ENCODE peak calls at places on chromosomes 16 and 17, in seven cellular contexts. Y is colonic mucosa, S is A549, Q is psoas muscle, M is heart left ventricle, W is esophagus muscularis mucosa, V is GM12865. G is an unnamed sample.

GRCh38 chr16:6947291-6947690 is 385.4 kb upstream of the RBFOX1 start:
- DNase-seq in Y (no peak), S (no peak), Q (no peak), M (no peak), W (no peak), V (no peak), G (no peak)

GRCh38 chr17:30433514-30433913 is 43.7 kb upstream of the GOSR1 start:
- DNase-seq in Y (no peak), S (peak), Q (no peak), M (no peak), W (no peak), V (no peak), G (peak)

GRCh38 chr16:88357306-88358032 is 25.3 kb upstream of the ZNF469 start:
- DNase-seq in Y (no peak), S (no peak), Q (peak), M (peak), W (no peak), V (no peak), G (peak)

GRCh38 chr16:65745-66144 is 6.7 kb downstream of the RHBDF1 start:
- DNase-seq in Y (peak), S (peak), Q (peak), M (peak), W (peak), V (peak), G (peak)

GRCh38 chr17:66841328-66841727 is 6.4 kb downstream of the CACNG5 start:
- DNase-seq in Y (no peak), S (no peak), Q (no peak), M (no peak), W (no peak), V (no peak), G (no peak)

GRCh38 chr17:5584383-5584951 is at the start of gene NLRP1:
- DNase-seq in Y (peak), S (peak), Q (peak), M (peak), W (peak), V (peak), G (peak)

GRCh38 chr16:88886915-88887521 is 20.6 kb upstream of the PABPN1L start:
- DNase-seq in Y (peak), S (no peak), Q (peak), M (peak), W (peak), V (no peak), G (no peak)

GRCh38 chr17:78226752-78227454 is 4.5 kb upstream of the TMEM235 start:
- DNase-seq in Y (peak), S (no peak), Q (no peak), M (no peak), W (no peak), V (no peak), G (no peak)

GRCh38 chr17:53058031-53058430 is 764.7 kb upstream of the KIF2B start:
- DNase-seq in Y (no peak), S (no peak), Q (no peak), M (no peak), W (no peak), V (no peak), G (no peak)

GRCh38 chr17:73184133-73184993 is 8.5 kb upstream of the COG1 start:
- DNase-seq in Y (no peak), S (no peak), Q (no peak), M (no peak), W (no peak), V (no peak), G (peak)

GRCh38 chr16:75311383-75311938 is 60.0 kb upstream of the BCAR1 start:
- DNase-seq in Y (no peak), S (no peak), Q (no peak), M (no peak), W (no peak), V (no peak), G (no peak)

GRCh38 chr17:35514561-35514960 is 22.9 kb downstream of the SLFN12L start:
- DNase-seq in Y (no peak), S (peak), Q (no peak), M (no peak), W (no peak), V (no peak), G (no peak)

GRCh38 chr16:48013476-48013875 is 142.3 kb downstream of the ABCC12 start:
- DNase-seq in Y (no peak), S (no peak), Q (no peak), M (no peak), W (peak), V (no peak), G (no peak)

GRCh38 chr16:84753412-84754325 is 53.9 kb downstream of the USP10 start:
- DNase-seq in Y (no peak), S (no peak), Q (no peak), M (no peak), W (no peak), V (peak), G (no peak)

GRCh38 chr16:4116328-4117249 is at the start of gene ADCY9:
- DNase-seq in Y (peak), S (peak), Q (peak), M (peak), W (no peak), V (peak), G (peak)

GRCh38 chr16:82016964-82017363 is 5.7 kb upstream of the SDR42E1 start:
- DNase-seq in Y (no peak), S (no peak), Q (no peak), M (no peak), W (no peak), V (no peak), G (peak)

GRCh38 chr17:32625971-32626370 is 139.2 kb downstream of the CDK5R1 start:
- DNase-seq in Y (no peak), S (no peak), Q (no peak), M (no peak), W (no peak), V (no peak), G (no peak)

GRCh38 chr17:35236821-35237220 is 6.1 kb upstream of the SLFN5 start:
- DNase-seq in Y (no peak), S (no peak), Q (no peak), M (no peak), W (no peak), V (no peak), G (no peak)

GRCh38 chr17:45294506-45294905 is 22.3 kb downstream of the MAP3K14 start:
- DNase-seq in Y (no peak), S (no peak), Q (peak), M (peak), W (no peak), V (no peak), G (no peak)

GRCh38 chr17:29514792-29515191 is 52.0 kb downstream of the ABHD15 start:
- DNase-seq in Y (no peak), S (no peak), Q (no peak), M (no peak), W (no peak), V (no peak), G (no peak)

GRCh38 chr17:76458580-76459490 is 5.9 kb upstream of the UBE2O start:
- DNase-seq in Y (peak), S (peak), Q (no peak), M (peak), W (no peak), V (peak), G (peak)

GRCh38 chr16:11609474-11610120 is 22.9 kb upstream of the LITAF start:
- DNase-seq in Y (no peak), S (no peak), Q (no peak), M (no peak), W (no peak), V (no peak), G (no peak)

GRCh38 chr17:12963505-12963904 is 54.3 kb downstream of the ELAC2 start:
- DNase-seq in Y (no peak), S (no peak), Q (no peak), M (no peak), W (no peak), V (no peak), G (no peak)

GRCh38 chr16:53945996-53946395 is 242.0 kb downstream of the FTO start:
- DNase-seq in Y (no peak), S (peak), Q (no peak), M (no peak), W (no peak), V (peak), G (peak)

GRCh38 chr16:46918905-46919792 is 35.0 kb downstream of the GPT2 start:
- DNase-seq in Y (no peak), S (no peak), Q (no peak), M (no peak), W (no peak), V (peak), G (no peak)

GRCh38 chr17:81420769-81421462 is 25.7 kb downstream of the BAHCC1 start:
- DNase-seq in Y (no peak), S (no peak), Q (peak), M (peak), W (no peak), V (no peak), G (no peak)

GRCh38 chr16:80369559-80369958 is 171.2 kb upstream of the DYNLRB2 start:
- DNase-seq in Y (peak), S (peak), Q (no peak), M (no peak), W (peak), V (peak), G (peak)

DNA sequence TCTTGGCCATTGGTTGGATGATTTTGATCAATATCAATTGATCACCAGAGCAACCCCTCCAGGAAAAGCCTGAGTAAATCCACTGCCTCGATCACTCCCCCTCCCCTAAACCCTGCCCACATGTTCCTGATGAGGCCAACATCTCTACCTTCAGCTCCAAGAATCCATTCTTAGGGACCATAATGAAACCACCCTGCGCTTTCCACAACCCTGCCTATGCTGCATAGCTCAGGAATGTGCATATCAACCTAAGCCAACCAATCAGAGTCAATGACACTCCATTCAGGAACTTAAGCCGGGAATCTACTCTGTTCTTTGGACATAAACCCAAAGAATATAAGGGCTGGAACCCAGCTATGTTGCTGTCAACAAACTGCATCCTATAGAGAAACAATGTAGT is 86.3 kb downstream of the MYH11 start:
- DNase-seq in Y (no peak), S (no peak), Q (peak), M (no peak), W (no peak), V (no peak), G (no peak)
- H3K4me3 ChIP-seq in Y (no peak), S (no peak), Q (no peak), M (no peak), W (no peak), V (no peak), G (no peak)

GRCh38 chr16:52741386-52741785 is 194.4 kb upstream of the TOX3 start:
- DNase-seq in Y (no peak), S (no peak), Q (no peak), M (no peak), W (no peak), V (no peak), G (no peak)

GRCh38 chr16:52743702-52744101 is 196.8 kb upstream of the TOX3 start:
- DNase-seq in Y (no peak), S (no peak), Q (no peak), M (no peak), W (no peak), V (no peak), G (no peak)

GRCh38 chr16:52742608-52743007 is 195.7 kb upstream of the TOX3 start:
- DNase-seq in Y (no peak), S (no peak), Q (no peak), M (no peak), W (no peak), V (no peak), G (no peak)

GRCh38 chr16:52742052-52742451 is 195.1 kb upstream of the TOX3 start:
- DNase-seq in Y (no peak), S (no peak), Q (no peak), M (no peak), W (no peak), V (no peak), G (no peak)

GRCh38 chr16:52740333-52740732 is 193.4 kb upstream of the TOX3 start:
- DNase-seq in Y (no peak), S (no peak), Q (no peak), M (no peak), W (no peak), V (no peak), G (no peak)
- TF ChIP-seq CTCF in Y (no peak), S (no peak), Q (no peak), M (no peak), W (no peak), V (no peak), G (no peak)

GRCh38 chr16:57626420-57627170 is 1.8 kb upstream of the ADGRG1 start:
- DNase-seq in Y (no peak), S (no peak), Q (peak), M (no peak), W (no peak), V (no peak), G (no peak)

GRCh38 chr16:57629516-57630401 is 1.3 kb downstream of the ADGRG1 start:
- DNase-seq in Y (no peak), S (no peak), Q (no peak), M (no peak), W (no peak), V (no peak), G (no peak)

GRCh38 chr16:57627184-57627871 is 1.1 kb upstream of the ADGRG1 start:
- DNase-seq in Y (no peak), S (peak), Q (peak), M (no peak), W (no peak), V (no peak), G (peak)

GRCh38 chr16:57628782-57629181 is 352 bp downstream of the ADGRG1 start:
- DNase-seq in Y (no peak), S (no peak), Q (no peak), M (no peak), W (no peak), V (no peak), G (no peak)

DNA sequence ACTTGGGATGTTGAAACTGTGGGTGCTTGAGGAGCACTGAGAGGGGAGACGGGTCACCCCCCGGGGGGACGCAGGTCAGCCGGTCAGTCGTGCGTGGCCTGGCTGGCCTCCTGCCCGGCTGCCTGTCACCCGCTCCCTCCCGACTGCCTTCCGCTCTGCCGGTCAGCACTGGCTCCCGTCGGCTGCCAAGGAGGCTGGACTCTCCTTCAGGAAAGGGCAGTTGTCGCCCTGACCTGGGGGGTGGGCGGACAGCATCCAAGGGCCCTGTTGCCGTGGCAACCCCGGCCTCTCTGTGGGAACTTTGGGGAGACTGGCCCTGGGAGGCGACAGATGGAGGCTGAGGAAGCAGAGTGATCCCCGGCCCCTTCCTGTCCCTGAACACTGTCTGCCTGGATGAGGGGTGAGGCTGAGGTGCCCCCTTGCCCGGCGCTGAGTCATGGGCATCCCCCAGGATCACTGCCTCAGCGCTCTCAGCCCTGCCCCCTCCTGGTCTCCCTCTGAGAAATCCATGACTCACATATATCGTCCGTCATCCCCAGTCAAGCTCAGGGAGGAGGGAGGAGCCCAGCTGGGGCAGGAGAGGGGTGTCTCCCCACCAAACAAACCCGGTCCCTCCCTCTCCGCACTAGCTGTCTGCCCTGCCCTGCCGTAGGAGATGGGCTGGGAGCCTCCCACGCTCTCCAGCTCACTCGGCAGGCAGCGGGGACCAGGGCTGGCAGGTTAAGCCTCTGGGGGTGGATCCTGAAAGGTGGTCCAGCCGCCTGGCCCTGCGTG is at the start of gene ADGRG1:
- DNase-seq in Y (peak), S (peak), Q (peak), M (peak), W (no peak), V (no peak), G (peak)
- H3K4me3 ChIP-seq in Y (no peak), S (peak), Q (peak), M (peak), W (peak), V (no peak), G (no peak)

GRCh38 chr17:48816774-48817590 is at the start of gene TTLL6:
- DNase-seq in Y (peak), S (peak), Q (peak), M (peak), W (peak), V (peak), G (peak)
- TF ChIP-seq CTCF in Y (no peak), S (no peak), Q (no peak), M (no peak), W (no peak), V (no peak), G (no peak)

G was measured in NB4.